ENCODE peak calls at places on chromosomes 7 and 10, in eight cellular contexts. F is suprapubic skin, D is cardiac fibroblast, J is brain microvascular endothelial cell, E is foreskin fibroblast, L is PC-3, T is BE2C, P is fibroblast of pulmonary artery. X is an unnamed sample.

GRCh38 chr10:75911426-75911825 is 480.0 kb downstream of the LRMDA start:
- DNase-seq in E (no peak), T (no peak), J (no peak), D (no peak), F (no peak), P (no peak), L (peak; percentile 87), X (no peak)

GRCh38 chr10:90062786-90063185 is 361.4 kb downstream of the KIF20B start:
- DNase-seq in J (no peak), T (no peak), F (no peak), P (no peak), D (peak; percentile 15), L (no peak), E (peak; percentile 24), X (no peak)

GRCh38 chr7:105429746-105430612 is 41.3 kb upstream of the SRPK2 start:
- DNase-seq in L (peak; percentile 72), D (peak; percentile 71), J (peak; percentile 52), T (peak; percentile 67), P (peak; percentile 69), F (no peak), E (peak; percentile 21), X (no peak)

GRCh38 chr7:1846331-1847065 is 176.4 kb downstream of the ELFN1 start:
- DNase-seq in D (no peak), L (no peak), J (no peak), F (no peak), T (peak; percentile 5), P (no peak), E (no peak), X (no peak)

GRCh38 chr7:105885386-105886111 is 9.2 kb upstream of the ATXN7L1 start:
- DNase-seq in F (no peak), L (no peak), D (no peak), P (peak; percentile 19), T (peak; percentile 62), E (no peak), J (no peak), X (no peak)

GRCh38 chr7:8290645-8291308 is 28.8 kb upstream of the ICA1 start:
- DNase-seq in T (peak; percentile 82), E (no peak), F (no peak), D (no peak), L (peak; percentile 18), P (no peak), J (no peak), X (no peak)

GRCh38 chr7:157586426-157586955 is 249.7 kb downstream of the DNAJB6 start:
- DNase-seq in L (no peak), E (no peak), F (no peak), T (no peak), P (no peak), J (no peak), D (no peak), X (no peak)

GRCh38 chr7:120043250-120043649 is 229.7 kb upstream of the KCND2 start:
- DNase-seq in P (no peak), E (no peak), J (no peak), T (no peak), D (no peak), F (no peak), L (no peak), X (no peak)

GRCh38 chr10:80658068-80658467 is 120.4 kb downstream of the SH2D4B start:
- DNase-seq in E (no peak), F (no peak), P (no peak), D (no peak), T (no peak), L (no peak), J (no peak), X (no peak)

GRCh38 chr7:155962191-155962967 is 150.1 kb upstream of the SHH start:
- DNase-seq in T (no peak), L (peak; percentile 93), J (peak; percentile 85), F (no peak), E (no peak), P (peak; percentile 45), D (peak; percentile 52), X (no peak)

GRCh38 chr10:12042409-12042796 is 206 bp downstream of the UPF2 start:
- DNase-seq in P (peak; percentile 13), D (no peak), J (no peak), E (peak; percentile 12), L (no peak), F (no peak), T (peak; percentile 25), X (no peak)

GRCh38 chr10:79048639-79049550 is 19.9 kb upstream of the ZMIZ1 start:
- DNase-seq in P (no peak), J (no peak), D (no peak), F (peak; percentile 79), T (no peak), L (no peak), E (no peak), X (no peak)

GRCh38 chr7:25894902-25895791 is 256.9 kb upstream of the NFE2L3 start:
- DNase-seq in E (peak; percentile 16), F (peak; percentile 91), P (peak; percentile 10), D (peak; percentile 11), L (peak; percentile 52), T (peak; percentile 77), J (peak; percentile 20), X (peak; percentile 52)

GRCh38 chr10:218753-219152 is 83.5 kb downstream of the ZMYND11 start:
- DNase-seq in D (peak; percentile 4), E (no peak), J (no peak), P (no peak), L (no peak), T (no peak), F (no peak), X (no peak)

GRCh38 chr7:82019538-82019937 is 249.7 kb upstream of the HGF start:
- DNase-seq in P (no peak), T (no peak), E (no peak), F (no peak), L (no peak), D (no peak), J (no peak), X (no peak)

GRCh38 chr10:4240641-4241197 is 455.7 kb upstream of the KLF6 start:
- DNase-seq in D (peak; percentile 88), E (peak; percentile 71), T (no peak), L (no peak), J (peak; percentile 80), P (peak; percentile 81), F (no peak), X (no peak)

GRCh38 chr7:116193329-116194087 is 16.8 kb upstream of the TES start:
- DNase-seq in J (no peak), L (no peak), F (no peak), T (no peak), P (no peak), D (peak; percentile 49), E (no peak), X (no peak)

GRCh38 chr10:70537398-70538194 is 59.0 kb downstream of the PALD1 start:
- DNase-seq in D (no peak), E (no peak), L (peak; percentile 88), F (no peak), P (no peak), T (peak; percentile 29), J (no peak), X (no peak)

GRCh38 chr10:70535451-70535850 is 56.9 kb downstream of the PALD1 start:
- DNase-seq in P (no peak), J (no peak), F (no peak), D (no peak), E (no peak), T (no peak), L (no peak), X (no peak)

GRCh38 chr10:70538195-70538520 is 59.6 kb downstream of the PALD1 start:
- DNase-seq in F (no peak), E (no peak), D (no peak), J (no peak), T (no peak), P (no peak), L (no peak), X (no peak)

GRCh38 chr10:70534281-70534680 is 55.7 kb downstream of the PALD1 start:
- DNase-seq in P (no peak), F (no peak), J (no peak), D (no peak), L (no peak), E (no peak), T (no peak), X (no peak)

DNA sequence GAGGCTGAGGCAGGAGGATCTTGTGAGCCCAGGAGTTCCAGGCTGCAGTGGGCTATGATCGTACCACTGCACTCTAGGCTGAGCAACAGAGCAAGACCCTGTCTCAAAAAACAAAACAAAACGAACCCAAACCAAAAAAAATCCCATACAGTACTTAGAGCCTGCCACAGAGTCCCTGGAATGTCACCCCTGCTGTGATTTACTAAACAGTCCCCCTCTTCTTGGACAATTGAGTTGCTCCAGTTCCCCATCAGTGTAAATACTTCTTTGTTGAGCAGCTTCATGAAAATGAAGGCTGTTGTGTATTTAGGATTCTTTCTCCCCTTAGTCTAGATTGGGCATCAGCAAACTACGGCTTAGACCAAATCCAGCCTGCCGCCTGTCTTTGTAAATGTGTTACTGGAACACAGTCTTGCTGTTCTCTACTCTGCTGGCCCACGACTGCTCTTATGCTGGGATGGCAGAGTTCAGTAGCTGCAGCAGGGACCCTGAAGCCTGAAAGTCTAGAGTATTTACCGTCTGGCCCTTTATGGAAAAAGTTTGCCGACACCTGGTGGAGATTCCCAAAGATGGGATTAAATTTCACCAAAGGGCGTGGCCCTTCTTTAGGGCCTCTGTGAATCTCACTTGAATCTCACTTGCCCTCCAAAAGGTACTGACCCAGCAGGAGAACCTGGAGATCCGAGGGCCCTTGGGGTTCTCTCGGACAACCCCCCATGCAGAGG is 57.8 kb downstream of the PALD1 start:
- DNase-seq in E (no peak), D (no peak), L (peak; percentile 70), F (no peak), J (no peak), P (no peak), T (no peak), X (no peak)
- TF ChIP-seq CTCF in E (no peak), D (no peak), L (peak; percentile 59), F (no peak), J (no peak), P (no peak), T (no peak), X (no peak)

GRCh38 chr7:74405191-74405898 is 48.4 kb upstream of the GTF2IRD1 start:
- DNase-seq in F (no peak), L (no peak), T (peak; percentile 64), E (no peak), D (no peak), P (peak; percentile 10), J (peak; percentile 12), X (no peak)
- TF ChIP-seq CTCF in F (no peak), L (peak; percentile 63), T (peak; percentile 79), E (peak; percentile 33), D (no peak), P (peak; percentile 28), J (peak; percentile 63), X (peak; percentile 24)

GRCh38 chr7:27405780-27406179 is 163.2 kb downstream of the EVX1 start:
- DNase-seq in J (no peak), F (no peak), P (no peak), D (no peak), T (no peak), L (no peak), E (no peak), X (no peak)
- TF ChIP-seq CTCF in J (no peak), F (no peak), P (no peak), D (no peak), T (no peak), L (no peak), E (no peak), X (no peak)

GRCh38 chr10:131670341-131670740 is 230.5 kb upstream of the PPP2R2D start:
- DNase-seq in T (no peak), J (no peak), D (no peak), E (no peak), L (no peak), P (no peak), F (no peak), X (no peak)
- TF ChIP-seq CTCF in T (no peak), J (no peak), D (no peak), E (no peak), L (no peak), P (no peak), F (no peak), X (no peak)